ENCODE peak calls at places on chromosomes 13 and 19, in seven cellular contexts. C is lower leg skin, B is SK-N-SH, X is HL-60, T is psoas muscle, M is ascending aorta, H is brain microvascular endothelial cell. N is an unnamed sample.
A peak's percentile ranks its signal among the peaks of the same experiment; 100 is the strongest.

GRCh38 chr19:12801466-12802266 is at the start of the genes PRDX2 and THSD8:
- DNase-seq in B (peak; percentile 94), C (peak; percentile 43), H (no peak), X (no peak), T (peak; percentile 86), M (no peak), N (no peak)

GRCh38 chr19:54561840-54562239 is 11.8 kb upstream of the LILRA2 start:
- DNase-seq in B (no peak), M (no peak), H (no peak), C (no peak), T (no peak), X (no peak), N (no peak)

GRCh38 chr19:9913237-9914000 is 22.9 kb downstream of the OLFM2 start:
- DNase-seq in C (no peak), M (no peak), B (peak; percentile 90), X (no peak), H (no peak), T (no peak), N (no peak)

GRCh38 chr13:43230989-43231388 is 207.6 kb downstream of the DNAJC15 start:
- DNase-seq in M (no peak), C (no peak), H (no peak), X (no peak), T (no peak), B (no peak), N (no peak)

GRCh38 chr13:28953714-28954113 is 133.6 kb downstream of the MTUS2 start:
- DNase-seq in H (no peak), B (no peak), T (no peak), X (no peak), M (no peak), C (no peak), N (no peak)

GRCh38 chr19:42130254-42130573 is 2.0 kb downstream of the POU2F2 start:
- DNase-seq in M (no peak), B (no peak), T (no peak), C (no peak), H (no peak), X (no peak), N (no peak)

GRCh38 chr13:42720116-42720857 is 61.1 kb upstream of the FAM216B start:
- DNase-seq in H (peak; percentile 98), X (peak; percentile 88), B (no peak), C (no peak), M (peak; percentile 9), T (no peak), N (peak; percentile 82)

GRCh38 chr13:26208292-26208691 is 13.8 kb downstream of the RNF6 start:
- DNase-seq in M (no peak), X (no peak), H (no peak), T (no peak), C (no peak), B (no peak), N (no peak)

GRCh38 chr19:17076539-17076919 is 952 bp downstream of the MYO9B start:
- DNase-seq in M (no peak), T (no peak), H (no peak), B (no peak), C (no peak), X (no peak), N (no peak)

GRCh38 chr19:30423481-30423880 is 51.3 kb downstream of the ZNF536 start:
- DNase-seq in T (no peak), B (peak; percentile 83), C (no peak), M (no peak), H (no peak), X (no peak), N (no peak)

GRCh38 chr19:48511800-48512503 is at the start of gene LMTK3:
- DNase-seq in C (no peak), B (peak; percentile 97), X (no peak), T (no peak), M (no peak), H (no peak), N (no peak)

GRCh38 chr13:95541911-95542484 is 10.5 kb upstream of the CLDN10 start:
- DNase-seq in M (no peak), X (no peak), B (no peak), H (no peak), T (no peak), C (no peak), N (no peak)

DNA sequence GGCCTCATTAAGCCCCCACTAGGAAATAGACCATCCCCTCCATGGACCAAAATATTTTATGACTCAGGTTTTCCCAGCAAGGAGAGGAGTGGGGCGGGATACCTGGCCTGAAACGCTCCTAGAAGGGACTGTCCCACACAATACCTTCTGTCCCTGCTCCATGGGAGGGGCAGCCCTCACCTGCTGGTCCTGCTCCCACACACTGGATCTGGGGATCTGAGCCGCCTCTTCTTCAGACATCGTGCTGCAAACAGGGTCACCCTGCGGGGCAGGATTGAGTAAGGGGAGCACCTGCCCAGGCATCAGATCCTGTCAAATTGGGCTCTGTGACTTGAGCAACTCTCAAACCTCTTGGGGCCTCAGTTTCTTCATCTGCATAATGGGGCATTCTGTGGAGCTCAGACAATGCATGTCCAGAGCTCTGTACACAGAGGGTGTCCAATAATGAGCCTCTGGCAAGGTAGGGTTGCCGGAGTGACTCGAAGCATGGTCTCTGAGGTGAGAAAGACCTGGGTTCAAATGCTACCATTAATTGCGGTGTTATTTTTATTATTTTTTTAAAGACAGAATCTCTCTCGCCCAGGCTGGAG is 1.1 kb downstream of the PLIN5 start:
- DNase-seq in C (no peak), M (no peak), H (no peak), X (no peak), B (no peak), T (no peak), N (no peak)
- H3K4me3 ChIP-seq in C (no peak overlapping the region), M (no peak overlapping the region), H (no peak overlapping the region), X (no peak overlapping the region), B (no peak overlapping the region), T (peak overlapping the region; percentile 66), N (no peak overlapping the region)

GRCh38 chr13:41401371-41401770 is 56.0 kb upstream of the RGCC start:
- DNase-seq in B (peak; percentile 17), X (no peak), C (no peak), T (no peak), H (no peak), M (no peak), N (no peak)
- TF ChIP-seq CTCF in B (no peak), X (no peak), C (no peak), T (no peak), H (peak; percentile 31), M (no peak), N (no peak)

GRCh38 chr19:58395979-58396627 is 647 bp downstream of the RNF225 start:
- DNase-seq in X (no peak), M (no peak), C (no peak), T (no peak), H (no peak), B (no peak), N (no peak)
- H3K4me3 ChIP-seq in X (no peak overlapping the region), M (no peak overlapping the region), C (no peak overlapping the region), T (peak overlapping the region; percentile 34), H (peak overlapping the region; percentile 22), B (no peak overlapping the region), N (no peak overlapping the region)

DNA sequence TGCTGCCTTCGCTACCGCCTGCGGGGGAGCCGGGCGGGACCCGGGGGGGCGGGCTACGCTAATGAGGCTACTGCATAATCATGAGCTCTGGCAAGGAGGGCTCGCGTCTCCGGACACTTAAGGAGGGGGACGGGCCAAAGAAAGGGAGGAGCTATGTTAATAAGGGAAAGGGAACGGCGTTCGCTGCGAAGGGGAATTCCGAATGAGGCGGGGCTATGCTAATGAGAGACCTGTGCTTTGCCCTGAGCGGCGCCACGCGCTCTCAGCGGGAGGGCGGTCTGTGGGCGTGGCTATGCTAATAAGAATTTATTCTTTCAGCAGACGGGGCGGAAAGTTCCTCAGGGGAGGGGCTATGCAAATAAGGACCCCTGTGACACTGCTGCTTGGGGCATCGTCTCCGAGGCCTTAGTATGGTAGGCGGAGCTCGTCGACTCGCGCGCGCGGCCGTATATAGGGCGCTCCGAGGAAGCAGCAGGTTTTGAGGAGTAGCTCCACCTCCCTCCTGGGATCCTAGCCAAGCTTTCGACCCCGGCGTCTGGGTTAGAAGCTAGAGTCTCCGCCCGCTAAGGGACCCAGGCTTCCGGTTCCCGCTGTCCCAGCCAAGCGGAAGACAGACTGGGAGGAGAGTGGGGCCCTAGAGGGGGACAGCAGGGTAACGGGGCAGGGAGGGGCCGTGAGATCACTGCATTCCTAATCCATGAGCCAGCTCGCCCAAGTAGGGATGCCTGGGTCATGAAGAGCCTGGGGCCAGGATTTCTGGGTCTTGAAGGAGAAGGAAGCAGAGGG is at the start of gene RRAS:
- DNase-seq in X (peak; percentile 99), B (peak; percentile 95), C (peak; percentile 100), T (peak; percentile 99), H (peak; percentile 100), M (peak; percentile 99), N (peak; percentile 99)
- TF ChIP-seq CTCF in X (no peak), B (no peak), C (no peak), T (no peak), H (no peak), M (no peak), N (no peak)

GRCh38 chr19:46862974-46863632 is 2.3 kb downstream of the ARHGAP35 start:
- DNase-seq in H (no peak), M (no peak), C (no peak), B (no peak), T (no peak), X (no peak), N (no peak)
- H3K4me3 ChIP-seq in H (peak overlapping the region; percentile 74), M (peak overlapping the region; percentile 87), C (no peak overlapping the region), B (peak overlapping the region; percentile 90), T (peak overlapping the region; percentile 96), X (peak overlapping the region; percentile 84), N (peak overlapping the region; percentile 87)

DNA sequence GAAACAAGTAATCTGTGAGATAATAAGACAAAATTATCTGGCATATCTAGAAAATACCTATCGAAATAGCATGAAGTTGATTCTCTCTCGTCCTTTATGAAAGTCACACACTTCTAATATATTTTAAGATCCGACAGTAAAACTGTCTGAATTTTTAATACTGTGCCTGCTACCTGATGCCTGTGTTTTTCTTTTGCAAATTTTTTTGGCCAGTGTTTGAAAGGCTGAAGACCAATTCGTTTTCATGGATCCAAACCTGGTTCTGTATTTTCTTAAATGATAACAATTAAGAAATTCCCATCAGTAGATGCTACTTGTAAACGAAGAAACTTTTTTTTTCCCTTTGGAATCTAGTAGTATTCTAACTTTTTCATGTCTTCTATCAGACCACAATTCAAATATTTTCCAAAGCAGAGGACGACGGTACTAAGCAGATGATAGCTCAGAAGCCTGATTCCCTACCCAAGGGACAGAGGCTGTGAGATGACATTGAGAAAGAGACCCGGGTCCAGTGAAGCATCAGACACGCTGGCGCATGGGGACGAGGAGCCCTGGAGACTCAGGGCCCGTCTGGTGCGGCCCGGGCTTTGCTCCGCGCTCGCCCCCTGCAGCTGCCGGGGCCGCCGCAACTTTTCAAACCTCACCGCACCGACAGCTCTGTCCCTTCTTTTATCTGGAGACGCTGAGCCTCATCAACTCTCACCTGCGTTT is 49.5 kb upstream of the PABPC3 start:
- DNase-seq in M (no peak), H (no peak), T (no peak), C (no peak), B (peak; percentile 38), X (no peak), N (no peak)
- TF ChIP-seq CTCF in M (no peak), H (peak; percentile 4), T (no peak), C (no peak), B (no peak), X (no peak), N (no peak)

N was measured in HFF-Myc.